ENCODE peak calls at places on chromosomes 3 and 15, in five cellular contexts. One of them, this sample, is unnamed.

GRCh38 chr3:151372063-151372820 is 12.3 kb downstream of the P2RY12 start:
- DNase-seq in CD8-positive, alpha-beta memory T cell: no peak
- DNase-seq in HCT116: no peak
- DNase-seq in cardiac muscle cell: no peak
- DNase-seq in testis: no peak
- DNase-seq in this sample: no peak

GRCh38 chr15:97986781-97987180 is 26.3 kb downstream of the ARRDC4 start:
- DNase-seq in testis: no peak
- DNase-seq in cardiac muscle cell: no peak
- DNase-seq in CD8-positive, alpha-beta memory T cell: no peak
- DNase-seq in HCT116: no peak
- DNase-seq in this sample: no peak

GRCh38 chr3:14634763-14635400 is 16.7 kb upstream of the CCDC174 start:
- DNase-seq in CD8-positive, alpha-beta memory T cell: no peak
- DNase-seq in cardiac muscle cell: no peak
- DNase-seq in HCT116: no peak
- DNase-seq in testis: no peak
- DNase-seq in this sample: no peak

GRCh38 chr15:66702770-66703539 is 919 bp downstream of the SMAD6 start:
- DNase-seq in testis: no peak
- DNase-seq in CD8-positive, alpha-beta memory T cell: no peak
- DNase-seq in HCT116: no peak
- DNase-seq in cardiac muscle cell: peak; percentile 21
- DNase-seq in this sample: peak; percentile 37

GRCh38 chr3:126745760-126746394 is 41.8 kb downstream of the CHCHD6 start:
- DNase-seq in CD8-positive, alpha-beta memory T cell: no peak
- DNase-seq in cardiac muscle cell: no peak
- DNase-seq in HCT116: no peak
- DNase-seq in testis: peak; percentile 97
- DNase-seq in this sample: peak; percentile 92

GRCh38 chr15:26102988-26103387 is 239.9 kb upstream of the ATP10A start:
- DNase-seq in testis: no peak
- DNase-seq in CD8-positive, alpha-beta memory T cell: no peak
- DNase-seq in HCT116: no peak
- DNase-seq in cardiac muscle cell: no peak
- DNase-seq in this sample: no peak

GRCh38 chr3:147497301-147497700 is 88.1 kb downstream of the ZIC1 start:
- DNase-seq in HCT116: no peak
- DNase-seq in testis: no peak
- DNase-seq in cardiac muscle cell: no peak
- DNase-seq in CD8-positive, alpha-beta memory T cell: no peak
- DNase-seq in this sample: no peak

GRCh38 chr3:13493867-13494441 is 13.8 kb downstream of the HDAC11 start:
- DNase-seq in cardiac muscle cell: no peak
- DNase-seq in HCT116: no peak
- DNase-seq in testis: no peak
- DNase-seq in CD8-positive, alpha-beta memory T cell: no peak
- DNase-seq in this sample: no peak

GRCh38 chr3:55964491-55964980 is 477.4 kb upstream of the WNT5A start:
- DNase-seq in testis: no peak
- DNase-seq in HCT116: no peak
- DNase-seq in CD8-positive, alpha-beta memory T cell: no peak
- DNase-seq in cardiac muscle cell: no peak
- DNase-seq in this sample: no peak

GRCh38 chr3:13513051-13513912 is 33.2 kb downstream of the HDAC11 start:
- DNase-seq in cardiac muscle cell: peak; percentile 18
- DNase-seq in testis: peak; percentile 75
- DNase-seq in HCT116: no peak
- DNase-seq in CD8-positive, alpha-beta memory T cell: no peak
- DNase-seq in this sample: no peak

GRCh38 chr15:62795171-62795570 is 247.4 kb upstream of the TPM1 start:
- DNase-seq in HCT116: no peak
- DNase-seq in CD8-positive, alpha-beta memory T cell: no peak
- DNase-seq in testis: no peak
- DNase-seq in cardiac muscle cell: no peak
- DNase-seq in this sample: no peak

DNA sequence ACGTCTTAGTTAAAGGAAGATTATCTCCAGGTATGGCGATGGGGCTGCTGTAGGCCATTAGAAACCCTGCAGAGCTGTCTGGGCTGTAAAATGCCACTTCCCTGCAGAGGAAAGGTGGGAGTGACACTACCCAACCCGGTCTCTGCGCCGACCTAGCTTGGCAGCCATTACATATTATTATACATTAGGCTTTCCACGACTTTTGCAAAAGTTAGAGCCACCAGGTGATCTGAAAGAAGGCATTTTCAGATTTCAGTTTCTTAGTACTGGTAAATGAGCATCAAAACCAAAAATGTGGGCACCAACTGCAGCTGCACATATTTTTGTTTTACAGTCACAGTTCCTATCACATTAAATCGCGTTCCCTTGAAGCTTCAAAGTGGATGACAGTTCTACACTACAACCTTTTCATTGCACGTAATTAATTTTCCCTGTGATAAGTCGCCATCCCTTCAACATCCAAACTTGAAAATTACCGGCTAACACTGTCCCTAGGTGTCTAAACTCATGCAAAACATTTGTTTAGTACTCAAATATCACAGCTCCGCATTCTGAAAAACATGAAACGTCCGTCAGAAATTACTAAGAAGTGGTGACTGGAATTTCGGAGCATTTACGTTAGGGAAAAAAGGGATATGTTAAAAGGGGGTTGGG is 81.3 kb upstream of the CHD2 start:
- DNase-seq in testis: no peak
- DNase-seq in cardiac muscle cell: no peak
- DNase-seq in HCT116: no peak
- DNase-seq in CD8-positive, alpha-beta memory T cell: no peak
- DNase-seq in this sample: no peak
- H3K4me3 ChIP-seq in testis: no peak overlapping the region
- H3K4me3 ChIP-seq in cardiac muscle cell: no peak overlapping the region
- H3K4me3 ChIP-seq in HCT116: peak overlapping the region; percentile 57
- H3K4me3 ChIP-seq in CD8-positive, alpha-beta memory T cell: peak overlapping the region; percentile 60
- H3K4me3 ChIP-seq in this sample: no peak overlapping the region

GRCh38 chr15:42549782-42550392 is 1.2 kb downstream of the HAUS2 start:
- DNase-seq in HCT116: no peak
- DNase-seq in CD8-positive, alpha-beta memory T cell: no peak
- DNase-seq in testis: no peak
- DNase-seq in cardiac muscle cell: peak; percentile 7
- DNase-seq in this sample: no peak

GRCh38 chr15:42558739-42559138 is 10.1 kb downstream of the HAUS2 start:
- DNase-seq in HCT116: no peak
- DNase-seq in CD8-positive, alpha-beta memory T cell: no peak
- DNase-seq in cardiac muscle cell: no peak
- DNase-seq in testis: no peak
- DNase-seq in this sample: no peak

GRCh38 chr15:42548258-42549051 is at the start of the genes HAUS2 and LRRC57:
- DNase-seq in CD8-positive, alpha-beta memory T cell: peak; percentile 84
- DNase-seq in cardiac muscle cell: peak; percentile 86
- DNase-seq in HCT116: peak; percentile 72
- DNase-seq in testis: peak; percentile 91
- DNase-seq in this sample: peak; percentile 83

GRCh38 chr15:42549052-42549491 is 434 bp downstream of the HAUS2 start:
- DNase-seq in testis: peak; percentile 31
- DNase-seq in HCT116: no peak
- DNase-seq in cardiac muscle cell: peak; percentile 32
- DNase-seq in CD8-positive, alpha-beta memory T cell: no peak
- DNase-seq in this sample: peak; percentile 30

GRCh38 chr15:42553549-42553948 is 4.9 kb downstream of the HAUS2 start:
- DNase-seq in testis: no peak
- DNase-seq in CD8-positive, alpha-beta memory T cell: no peak
- DNase-seq in cardiac muscle cell: no peak
- DNase-seq in HCT116: no peak
- DNase-seq in this sample: no peak
- H3K4me3 ChIP-seq in testis: no peak overlapping the region
- H3K4me3 ChIP-seq in CD8-positive, alpha-beta memory T cell: no peak overlapping the region
- H3K4me3 ChIP-seq in cardiac muscle cell: no peak overlapping the region
- H3K4me3 ChIP-seq in HCT116: no peak overlapping the region
- H3K4me3 ChIP-seq in this sample: no peak overlapping the region

GRCh38 chr15:76339302-76340197 is 3.0 kb downstream of the ISL2 start:
- DNase-seq in testis: no peak
- DNase-seq in cardiac muscle cell: peak; percentile 48
- DNase-seq in HCT116: no peak
- DNase-seq in CD8-positive, alpha-beta memory T cell: peak; percentile 19
- DNase-seq in this sample: no peak
- H3K4me3 ChIP-seq in testis: no peak overlapping the region
- H3K4me3 ChIP-seq in cardiac muscle cell: peak overlapping the region; percentile 14
- H3K4me3 ChIP-seq in HCT116: no peak overlapping the region
- H3K4me3 ChIP-seq in CD8-positive, alpha-beta memory T cell: peak overlapping the region; percentile 56
- H3K4me3 ChIP-seq in this sample: peak overlapping the region; percentile 14

GRCh38 chr15:77496710-77497107 is 76.0 kb downstream of the HMG20A start:
- DNase-seq in HCT116: peak; percentile 26
- DNase-seq in testis: peak; percentile 93
- DNase-seq in CD8-positive, alpha-beta memory T cell: peak; percentile 52
- DNase-seq in cardiac muscle cell: peak; percentile 99
- DNase-seq in this sample: peak; percentile 85
- H3K4me3 ChIP-seq in HCT116: no peak overlapping the region
- H3K4me3 ChIP-seq in testis: peak overlapping the region; percentile 11
- H3K4me3 ChIP-seq in CD8-positive, alpha-beta memory T cell: no peak overlapping the region
- H3K4me3 ChIP-seq in cardiac muscle cell: no peak overlapping the region
- H3K4me3 ChIP-seq in this sample: no peak overlapping the region

GRCh38 chr15:40105517-40106202 is 3.0 kb downstream of the BMF start:
- DNase-seq in cardiac muscle cell: no peak
- DNase-seq in HCT116: no peak
- DNase-seq in CD8-positive, alpha-beta memory T cell: peak; percentile 26
- DNase-seq in testis: no peak
- DNase-seq in this sample: no peak
- H3K4me3 ChIP-seq in cardiac muscle cell: no peak overlapping the region
- H3K4me3 ChIP-seq in HCT116: no peak overlapping the region
- H3K4me3 ChIP-seq in CD8-positive, alpha-beta memory T cell: no peak overlapping the region
- H3K4me3 ChIP-seq in testis: no peak overlapping the region
- H3K4me3 ChIP-seq in this sample: peak overlapping the region; percentile 13

DNA sequence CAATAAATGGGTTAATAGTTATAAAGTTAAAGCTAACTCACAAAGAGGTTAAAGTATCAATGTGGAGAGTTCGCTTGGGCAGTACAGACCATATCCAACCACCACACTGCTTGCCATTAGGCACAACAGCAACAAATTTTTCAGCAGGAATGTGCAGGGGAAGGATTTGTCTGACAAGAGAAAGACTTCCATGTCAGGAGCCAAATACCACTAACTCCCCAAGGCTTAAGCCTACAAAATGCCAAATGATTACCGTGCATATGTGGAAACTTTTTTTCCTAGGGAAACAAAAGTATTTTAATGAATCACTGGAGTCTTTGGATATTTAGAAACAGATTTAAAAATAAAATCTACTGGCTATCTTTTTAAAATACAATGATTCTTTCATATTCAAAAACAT is 8.1 kb downstream of the VGLL3 start:
- DNase-seq in HCT116: no peak
- DNase-seq in CD8-positive, alpha-beta memory T cell: no peak
- DNase-seq in cardiac muscle cell: peak; percentile 95
- DNase-seq in testis: no peak
- DNase-seq in this sample: no peak
- H3K4me3 ChIP-seq in HCT116: no peak overlapping the region
- H3K4me3 ChIP-seq in CD8-positive, alpha-beta memory T cell: no peak overlapping the region
- H3K4me3 ChIP-seq in cardiac muscle cell: no peak overlapping the region
- H3K4me3 ChIP-seq in testis: no peak overlapping the region
- H3K4me3 ChIP-seq in this sample: no peak overlapping the region

GRCh38 chr15:40472171-40472727 is 1.5 kb downstream of the CHST14 start:
- DNase-seq in CD8-positive, alpha-beta memory T cell: no peak
- DNase-seq in HCT116: no peak
- DNase-seq in cardiac muscle cell: no peak
- DNase-seq in testis: no peak
- DNase-seq in this sample: no peak

GRCh38 chr15:40469776-40470390 is 901 bp upstream of the CHST14 start:
- DNase-seq in HCT116: no peak
- DNase-seq in CD8-positive, alpha-beta memory T cell: no peak
- DNase-seq in cardiac muscle cell: peak; percentile 17
- DNase-seq in testis: no peak
- DNase-seq in this sample: no peak

GRCh38 chr15:40471778-40472130 is 970 bp downstream of the CHST14 start:
- DNase-seq in HCT116: no peak
- DNase-seq in CD8-positive, alpha-beta memory T cell: no peak
- DNase-seq in testis: no peak
- DNase-seq in cardiac muscle cell: peak; percentile 18
- DNase-seq in this sample: peak; percentile 85

GRCh38 chr15:40471105-40471777 is 457 bp downstream of the CHST14 start:
- DNase-seq in CD8-positive, alpha-beta memory T cell: peak; percentile 32
- DNase-seq in HCT116: no peak
- DNase-seq in cardiac muscle cell: peak; percentile 22
- DNase-seq in testis: no peak
- DNase-seq in this sample: no peak

GRCh38 chr15:40470423-40471104 is at the start of gene CHST14:
- DNase-seq in HCT116: no peak
- DNase-seq in cardiac muscle cell: peak; percentile 58
- DNase-seq in testis: peak; percentile 43
- DNase-seq in CD8-positive, alpha-beta memory T cell: peak; percentile 54
- DNase-seq in this sample: peak; percentile 59
- H3K4me3 ChIP-seq in HCT116: peak within 1 kb of the TSS; percentile 86
- H3K4me3 ChIP-seq in cardiac muscle cell: peak within 1 kb of the TSS; percentile 71
- H3K4me3 ChIP-seq in testis: peak within 1 kb of the TSS; percentile 85
- H3K4me3 ChIP-seq in CD8-positive, alpha-beta memory T cell: peak within 1 kb of the TSS; percentile 75
- H3K4me3 ChIP-seq in this sample: peak within 1 kb of the TSS; percentile 7

GRCh38 chr3:98793971-98794370 is 30.8 kb downstream of the ST3GAL6 start:
- DNase-seq in HCT116: no peak
- DNase-seq in testis: no peak
- DNase-seq in CD8-positive, alpha-beta memory T cell: no peak
- DNase-seq in cardiac muscle cell: no peak
- DNase-seq in this sample: no peak
- H3K4me3 ChIP-seq in HCT116: no peak overlapping the region
- H3K4me3 ChIP-seq in testis: no peak overlapping the region
- H3K4me3 ChIP-seq in CD8-positive, alpha-beta memory T cell: no peak overlapping the region
- H3K4me3 ChIP-seq in cardiac muscle cell: no peak overlapping the region
- H3K4me3 ChIP-seq in this sample: no peak overlapping the region

GRCh38 chr3:158569717-158570244 is 1.2 kb upstream of the MLF1 start:
- DNase-seq in testis: no peak
- DNase-seq in cardiac muscle cell: no peak
- DNase-seq in CD8-positive, alpha-beta memory T cell: no peak
- DNase-seq in HCT116: no peak
- DNase-seq in this sample: no peak

GRCh38 chr3:158572766-158573060 is 1.7 kb downstream of the MLF1 start:
- DNase-seq in cardiac muscle cell: no peak
- DNase-seq in testis: no peak
- DNase-seq in HCT116: no peak
- DNase-seq in CD8-positive, alpha-beta memory T cell: no peak
- DNase-seq in this sample: no peak

GRCh38 chr3:158571969-158572765 is 1.2 kb downstream of the MLF1 start:
- DNase-seq in testis: no peak
- DNase-seq in cardiac muscle cell: no peak
- DNase-seq in HCT116: no peak
- DNase-seq in CD8-positive, alpha-beta memory T cell: no peak
- DNase-seq in this sample: peak; percentile 9

GRCh38 chr3:158568784-158569183 is 2.2 kb upstream of the MLF1 start:
- DNase-seq in testis: no peak
- DNase-seq in CD8-positive, alpha-beta memory T cell: no peak
- DNase-seq in HCT116: no peak
- DNase-seq in cardiac muscle cell: no peak
- DNase-seq in this sample: no peak

GRCh38 chr3:158570999-158571702 is at the start of gene MLF1:
- DNase-seq in HCT116: peak; percentile 90
- DNase-seq in CD8-positive, alpha-beta memory T cell: peak; percentile 78
- DNase-seq in cardiac muscle cell: peak; percentile 98
- DNase-seq in testis: peak; percentile 99
- DNase-seq in this sample: peak; percentile 95
- H3K4me3 ChIP-seq in HCT116: peak within 1 kb of the TSS; percentile 69
- H3K4me3 ChIP-seq in CD8-positive, alpha-beta memory T cell: peak within 1 kb of the TSS; percentile 81
- H3K4me3 ChIP-seq in cardiac muscle cell: peak within 1 kb of the TSS; percentile 89
- H3K4me3 ChIP-seq in testis: peak within 1 kb of the TSS; percentile 83
- H3K4me3 ChIP-seq in this sample: peak within 1 kb of the TSS; percentile 53

GRCh38 chr3:44469914-44470313 is 7.6 kb downstream of the ZNF445 start:
- DNase-seq in CD8-positive, alpha-beta memory T cell: no peak
- DNase-seq in testis: no peak
- DNase-seq in HCT116: no peak
- DNase-seq in cardiac muscle cell: no peak
- DNase-seq in this sample: no peak
- H3K4me3 ChIP-seq in CD8-positive, alpha-beta memory T cell: no peak overlapping the region
- H3K4me3 ChIP-seq in testis: no peak overlapping the region
- H3K4me3 ChIP-seq in HCT116: no peak overlapping the region
- H3K4me3 ChIP-seq in cardiac muscle cell: no peak overlapping the region
- H3K4me3 ChIP-seq in this sample: no peak overlapping the region